ENCODE peak calls at places on chromosomes 13 and 19, in seven cellular contexts. Z, T, H, R, W, J and S are unnamed samples.

GRCh38 chr13:29483211-29483610 is 112.3 kb downstream of the SLC7A1 start:
- DNase-seq in H (no peak), Z (no peak), T (no peak), R (no peak), W (no peak), J (no peak), S (no peak)

GRCh38 chr13:32846020-32846451 is 170.2 kb upstream of the KL start:
- DNase-seq in J (no peak), Z (no peak), H (no peak), W (no peak), T (no peak), R (no peak), S (no peak)

GRCh38 chr19:31586282-31586681 is 237.0 kb upstream of the TSHZ3 start:
- DNase-seq in Z (no peak), R (no peak), H (no peak), J (no peak), T (no peak), W (peak), S (no peak)

GRCh38 chr19:29812080-29812880 is 489 bp downstream of the CCNE1 start:
- DNase-seq in W (no peak), H (no peak), J (no peak), R (no peak), Z (no peak), T (no peak), S (no peak)

GRCh38 chr19:4990306-4990705 is 21.4 kb downstream of the KDM4B start:
- DNase-seq in W (no peak), H (no peak), J (no peak), Z (no peak), T (no peak), R (no peak), S (no peak)

GRCh38 chr13:23979361-23980159 is 82.3 kb upstream of the C1QTNF9B start:
- DNase-seq in J (peak), W (peak), R (peak), Z (peak), H (no peak), T (peak), S (peak)

GRCh38 chr13:99366075-99366987 is 59.1 kb upstream of the GPR183 start:
- DNase-seq in H (peak), Z (no peak), W (no peak), J (no peak), T (no peak), R (no peak), S (no peak)

GRCh38 chr13:84076280-84076679 is 194.0 kb upstream of the SLITRK1 start:
- DNase-seq in Z (no peak), T (no peak), R (no peak), H (no peak), W (no peak), J (no peak), S (no peak)

GRCh38 chr19:49333426-49334288 is 1.5 kb upstream of the CD37 start:
- DNase-seq in T (no peak), J (no peak), H (peak), Z (no peak), R (peak), W (no peak), S (no peak)

GRCh38 chr19:8635422-8635821 is 5.0 kb downstream of the NFILZ start:
- DNase-seq in J (no peak), T (peak), R (no peak), W (no peak), H (no peak), Z (no peak), S (no peak)

GRCh38 chr13:71118779-71119364 is 748.1 kb downstream of the DACH1 start:
- DNase-seq in H (no peak), J (no peak), W (no peak), R (no peak), Z (no peak), T (no peak), S (no peak)

GRCh38 chr13:114063545-114064515 is 68.6 kb downstream of the RASA3 start:
- DNase-seq in W (peak), J (no peak), R (no peak), Z (no peak), H (no peak), T (peak), S (no peak)

GRCh38 chr13:103203750-103204330 is 137.6 kb upstream of the SLC10A2 start:
- DNase-seq in T (no peak), Z (no peak), W (no peak), H (no peak), J (no peak), R (no peak), S (no peak)

GRCh38 chr13:95553614-95554385 is 1.3 kb downstream of the CLDN10 start:
- DNase-seq in W (peak), Z (no peak), T (no peak), J (no peak), R (no peak), H (no peak), S (no peak)

GRCh38 chr13:76759877-76760276 is 126.3 kb downstream of the KCTD12 start:
- DNase-seq in Z (peak), J (no peak), T (no peak), W (peak), H (no peak), R (no peak), S (no peak)

GRCh38 chr19:8085606-8086464 is 33.3 kb downstream of the CCL25 start:
- DNase-seq in Z (no peak), J (no peak), H (no peak), W (no peak), R (no peak), T (peak), S (no peak)

GRCh38 chr13:71218960-71219359 is 648.0 kb downstream of the DACH1 start:
- DNase-seq in J (peak), H (no peak), T (peak), Z (no peak), W (no peak), R (no peak), S (no peak)

GRCh38 chr19:18417250-18418033 is 1.8 kb upstream of the SSBP4 start:
- DNase-seq in R (no peak), Z (peak), W (peak), H (no peak), J (peak), T (peak), S (no peak)

GRCh38 chr19:1796395-1797142 is 15.5 kb downstream of the ATP8B3 start:
- DNase-seq in T (no peak), J (no peak), R (no peak), W (no peak), H (no peak), Z (no peak), S (no peak)

GRCh38 chr13:27039171-27039701 is 132.4 kb downstream of the USP12 start:
- DNase-seq in Z (no peak), H (no peak), J (no peak), W (no peak), T (no peak), R (no peak), S (no peak)

GRCh38 chr13:27043013-27043412 is 128.6 kb downstream of the USP12 start:
- DNase-seq in J (peak), H (no peak), R (peak), W (peak), T (peak), Z (no peak), S (no peak)

GRCh38 chr13:27040826-27041108 is 130.8 kb downstream of the USP12 start:
- DNase-seq in W (no peak), R (no peak), J (no peak), Z (no peak), H (no peak), T (no peak), S (no peak)

GRCh38 chr13:27038323-27038722 is 133.3 kb downstream of the USP12 start:
- DNase-seq in Z (no peak), H (no peak), T (peak), J (no peak), W (peak), R (no peak), S (no peak)

GRCh38 chr13:27041341-27041740 is 130.3 kb downstream of the USP12 start:
- DNase-seq in T (no peak), R (no peak), W (no peak), J (no peak), Z (no peak), H (no peak), S (no peak)
- H3K4me3 ChIP-seq in T (no peak), R (no peak), W (no peak), J (no peak), Z (no peak), H (no peak), S (no peak)

GRCh38 chr19:2944775-2945574 is at the start of gene ZNF77:
- DNase-seq in T (peak), J (peak), W (peak), R (peak), Z (peak), H (peak), S (peak)
- TF ChIP-seq CTCF in T (no peak), J (no peak), W (no peak), R (peak), Z (no peak), H (no peak), S (peak)

GRCh38 chr13:44307255-44307654 is 66.4 kb upstream of the SERP2 start:
- DNase-seq in T (peak), J (no peak), R (no peak), Z (no peak), H (no peak), W (peak), S (no peak)

GRCh38 chr13:44305845-44306244 is 67.8 kb upstream of the SERP2 start:
- DNase-seq in Z (no peak), R (no peak), W (peak), H (no peak), J (no peak), T (no peak), S (no peak)

GRCh38 chr13:44305216-44305615 is 68.4 kb upstream of the SERP2 start:
- DNase-seq in T (no peak), J (no peak), H (no peak), R (no peak), Z (no peak), W (no peak), S (no peak)

GRCh38 chr13:44307844-44308243 is 65.8 kb upstream of the SERP2 start:
- DNase-seq in W (no peak), R (no peak), H (no peak), Z (no peak), J (no peak), T (no peak), S (no peak)

GRCh38 chr13:44306401-44307192 is 67.0 kb upstream of the SERP2 start:
- DNase-seq in W (peak), R (no peak), H (no peak), J (peak), T (peak), Z (no peak), S (peak)
- H3K4me3 ChIP-seq in W (no peak), R (no peak), H (peak), J (no peak), T (peak), Z (no peak), S (no peak)

GRCh38 chr19:15436012-15436825 is 13.5 kb downstream of the WIZ start:
- DNase-seq in T (no peak), W (no peak), Z (no peak), R (no peak), H (no peak), J (no peak), S (no peak)

GRCh38 chr19:15438124-15438496 is 11.6 kb downstream of the WIZ start:
- DNase-seq in W (no peak), H (no peak), T (no peak), J (no peak), Z (no peak), R (no peak), S (no peak)

GRCh38 chr19:15436826-15437110 is 13.0 kb downstream of the WIZ start:
- DNase-seq in J (no peak), Z (no peak), H (no peak), W (no peak), R (no peak), T (no peak), S (no peak)

GRCh38 chr19:15438577-15438976 is 11.2 kb downstream of the WIZ start:
- DNase-seq in Z (no peak), H (no peak), R (no peak), T (no peak), J (no peak), W (no peak), S (no peak)

DNA sequence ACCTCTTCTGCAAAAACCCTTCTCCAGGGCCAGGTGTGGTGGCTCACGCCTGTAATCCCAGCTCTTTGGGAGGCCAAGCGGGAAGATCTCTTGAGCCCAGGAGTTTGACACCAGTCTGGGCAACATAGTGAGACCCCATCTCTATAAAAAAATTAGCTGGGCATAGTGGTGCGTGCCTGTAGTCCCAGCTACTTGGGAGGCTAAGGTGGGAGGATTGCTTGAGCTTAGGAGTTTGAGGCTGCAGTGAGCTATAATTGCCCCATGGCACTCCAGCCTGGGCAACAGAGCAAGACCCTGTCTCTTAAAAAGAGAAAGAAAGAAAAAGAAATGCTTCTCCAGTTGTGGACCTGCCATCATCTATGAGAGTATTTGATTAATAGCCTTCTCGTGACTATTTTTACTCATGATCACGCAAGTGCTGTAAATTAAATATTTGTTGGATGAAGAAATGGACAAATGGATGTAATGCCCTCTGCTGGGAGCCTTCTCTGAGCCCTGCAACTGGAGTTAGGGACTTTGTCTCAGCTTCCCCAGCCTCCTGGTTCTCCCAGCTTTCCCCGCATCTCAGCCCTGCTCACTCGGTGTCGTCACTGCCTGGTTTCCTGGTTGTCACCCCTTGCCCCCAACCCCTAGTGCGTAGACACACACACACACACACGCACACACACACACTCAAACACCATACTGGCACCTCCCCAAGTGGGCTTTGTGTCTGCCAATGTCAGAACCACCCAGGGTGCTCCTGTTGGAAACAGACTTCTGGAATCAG is 12.2 kb downstream of the WIZ start:
- DNase-seq in J (no peak), R (no peak), H (no peak), W (peak), Z (no peak), T (no peak), S (no peak)
- TF ChIP-seq CTCF in J (no peak), R (peak), H (no peak), W (peak), Z (no peak), T (no peak), S (no peak)